ENCODE peak calls at places on chromosomes 11 and 22, in four cellular contexts. T is K562, A is HCT116, D is HepG2. H is an unnamed sample. For H3K4me1, the result is how much of the 10 kb centered on the place peaks cover.

GRCh38 chr11:100562102-100562501 is 125.0 kb upstream of the ARHGAP42 start:
- DNase-seq in T (no peak), A (no peak), D (no peak), H (no peak)

GRCh38 chr11:1889941-1890855 is 1.5 kb downstream of the PRR33 start:
- DNase-seq in T (no peak), A (no peak), D (no peak), H (no peak)

GRCh38 chr22:25094579-25094978 is 105.1 kb upstream of the CRYBB3 start:
- DNase-seq in T (no peak), A (no peak), D (no peak), H (no peak)

GRCh38 chr11:72569966-72570892 is 104.0 kb downstream of the PDE2A start:
- DNase-seq in T (no peak), A (no peak), D (no peak), H (no peak)

GRCh38 chr11:57410287-57410686 is 16.6 kb downstream of the SLC43A3 start:
- DNase-seq in T (no peak), A (no peak), D (no peak), H (no peak)

GRCh38 chr11:102751673-102752072 is 26.9 kb upstream of the MMP8 start:
- DNase-seq in T (no peak), A (no peak), D (no peak), H (no peak)

GRCh38 chr11:68854273-68854958 is 12.7 kb upstream of the CPT1A start:
- DNase-seq in T (no peak), A (no peak), D (no peak), H (no peak)

GRCh38 chr22:19614546-19614884 is 90.3 kb upstream of the CLDN5 start:
- DNase-seq in T (no peak), A (no peak), D (no peak), H (no peak)

GRCh38 chr11:118938491-118939411 is 13.0 kb upstream of the BCL9L start:
- DNase-seq in T (no peak), A (peak), D (peak), H (no peak)

GRCh38 chr22:18031670-18032454 is 7.5 kb upstream of the MICAL3 start:
- DNase-seq in T (no peak), A (peak), D (no peak), H (peak)

GRCh38 chr11:88402192-88402715 is 64.7 kb upstream of the CTSC start:
- DNase-seq in T (no peak), A (no peak), D (no peak), H (no peak)

GRCh38 chr22:23838686-23839468 is at the start of gene DERL3:
- DNase-seq in T (peak), A (no peak), D (no peak), H (peak)

GRCh38 chr22:46801826-46802607 is 39.6 kb downstream of the TBC1D22A start:
- DNase-seq in T (no peak), A (no peak), D (no peak), H (no peak)

GRCh38 chr11:128776434-128777284 is 82.8 kb downstream of the FLI1 start:
- DNase-seq in T (peak), A (peak), D (no peak), H (no peak)

GRCh38 chr11:70478194-70478890 is 80.0 kb downstream of the CTTN start:
- DNase-seq in T (no peak), A (no peak), D (no peak), H (no peak)

GRCh38 chr11:3994030-3994640 is 100.5 kb upstream of the RRM1 start:
- DNase-seq in T (peak), A (no peak), D (peak), H (no peak)

GRCh38 chr22:46047841-46048595 is 71.1 kb upstream of the WNT7B start:
- DNase-seq in T (no peak), A (no peak), D (no peak), H (no peak)

GRCh38 chr11:111601636-111601978 is 642 bp upstream of the SIK2 start:
- DNase-seq in T (no peak), A (no peak), D (no peak), H (no peak)

GRCh38 chr11:64098318-64098831 is 62.6 kb downstream of the FLRT1 start:
- DNase-seq in T (no peak), A (no peak), D (peak), H (no peak)

GRCh38 chr22:20117656-20118571 is 888 bp upstream of the TRMT2A start:
- DNase-seq in T (peak), A (no peak), D (no peak), H (no peak)

GRCh38 chr22:22032906-22033802 is 50.6 kb upstream of the TOP3B start:
- DNase-seq in T (peak), A (no peak), D (no peak), H (no peak)

GRCh38 chr11:130634981-130635473 is 186.6 kb downstream of the ADAMTS15 start:
- DNase-seq in T (no peak), A (no peak), D (peak), H (peak)

GRCh38 chr22:26471522-26471921 is 12.1 kb downstream of the HPS4 start:
- DNase-seq in T (no peak), A (peak), D (peak), H (peak)

GRCh38 chr11:120547871-120548681 is 36.5 kb downstream of the GRIK4 start:
- DNase-seq in T (no peak), A (peak), D (peak), H (no peak)

DNA sequence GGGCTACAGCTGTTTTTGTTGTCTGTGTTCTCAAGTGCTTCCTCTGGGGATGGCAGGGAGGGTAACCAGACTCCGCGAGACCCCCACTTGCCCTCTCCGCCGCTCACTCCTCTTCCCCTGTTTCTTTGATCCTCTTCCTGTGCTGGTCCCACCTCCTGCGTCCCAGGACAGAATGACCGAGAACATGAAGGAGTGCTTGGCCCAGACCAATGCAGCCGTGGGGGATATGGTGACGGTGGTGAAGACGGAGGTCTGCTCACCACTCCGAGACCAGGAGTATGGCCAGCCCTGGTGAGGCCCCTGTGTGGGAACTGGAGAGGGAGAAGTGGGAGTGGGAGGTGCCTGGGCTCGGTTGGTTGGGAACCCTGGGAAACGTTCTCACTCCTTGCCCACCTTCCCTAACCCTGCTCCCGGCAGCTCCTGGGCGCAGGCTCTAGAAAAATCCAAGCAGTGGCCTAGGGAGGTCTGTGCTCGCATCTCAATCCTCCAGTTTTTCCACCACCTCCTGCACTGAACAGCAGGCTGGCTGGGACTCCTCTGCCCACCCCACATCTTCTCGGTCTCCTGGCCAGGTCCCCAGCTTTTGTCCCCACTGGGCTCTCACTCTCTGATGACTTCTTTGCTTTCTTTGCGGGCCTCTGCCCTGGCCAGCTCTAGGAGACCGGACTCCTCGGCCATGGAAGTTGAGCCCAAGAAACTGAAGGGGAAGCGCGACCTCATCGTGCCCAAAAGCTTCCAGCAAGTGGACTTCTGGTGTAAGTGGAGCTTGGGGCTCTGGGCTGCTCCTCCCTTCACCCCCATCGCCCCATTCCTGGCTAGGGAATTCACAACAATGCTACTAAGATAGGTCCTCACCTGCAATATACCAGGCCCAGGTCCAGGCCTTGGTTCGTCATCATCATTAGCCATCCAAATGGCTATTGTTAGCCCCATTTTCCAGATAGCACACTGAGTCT is 35.4 kb downstream of the PRDM11 start:
- DNase-seq in T (no peak), A (no peak), D (no peak), H (no peak)
- H3K4me1 ChIP-seq in T (under half), A (under half), D (under half), H (under half)

GRCh38 chr11:19595840-19596751 is 116.5 kb upstream of the NAV2 start:
- DNase-seq in T (no peak), A (no peak), D (no peak), H (peak)
- TF ChIP-seq TCF7L2 in T (no peak), A (no peak), D (no peak), H (no peak)

GRCh38 chr11:83649468-83649915 is 363.3 kb upstream of the CCDC90B start:
- DNase-seq in T (no peak), A (no peak), D (no peak), H (no peak)
- H3K4me1 ChIP-seq in T (under half), A (under half), D (under half), H (under half)

GRCh38 chr11:8731647-8732188 is 49.1 kb downstream of the RPL27A start:
- DNase-seq in T (no peak), A (no peak), D (no peak), H (no peak)

GRCh38 chr11:8733847-8734246 is 51.3 kb downstream of the RPL27A start:
- DNase-seq in T (peak), A (no peak), D (peak), H (no peak)

GRCh38 chr11:8732276-8732675 is 49.7 kb downstream of the RPL27A start:
- DNase-seq in T (no peak), A (no peak), D (no peak), H (no peak)

GRCh38 chr11:8730697-8731020 is 48.1 kb downstream of the RPL27A start:
- DNase-seq in T (no peak), A (no peak), D (no peak), H (no peak)

GRCh38 chr11:8732748-8733241 is 50.2 kb downstream of the RPL27A start:
- DNase-seq in T (no peak), A (no peak), D (no peak), H (no peak)
- TF ChIP-seq TCF7L2 in T (no peak), A (no peak), D (no peak), H (no peak)

DNA sequence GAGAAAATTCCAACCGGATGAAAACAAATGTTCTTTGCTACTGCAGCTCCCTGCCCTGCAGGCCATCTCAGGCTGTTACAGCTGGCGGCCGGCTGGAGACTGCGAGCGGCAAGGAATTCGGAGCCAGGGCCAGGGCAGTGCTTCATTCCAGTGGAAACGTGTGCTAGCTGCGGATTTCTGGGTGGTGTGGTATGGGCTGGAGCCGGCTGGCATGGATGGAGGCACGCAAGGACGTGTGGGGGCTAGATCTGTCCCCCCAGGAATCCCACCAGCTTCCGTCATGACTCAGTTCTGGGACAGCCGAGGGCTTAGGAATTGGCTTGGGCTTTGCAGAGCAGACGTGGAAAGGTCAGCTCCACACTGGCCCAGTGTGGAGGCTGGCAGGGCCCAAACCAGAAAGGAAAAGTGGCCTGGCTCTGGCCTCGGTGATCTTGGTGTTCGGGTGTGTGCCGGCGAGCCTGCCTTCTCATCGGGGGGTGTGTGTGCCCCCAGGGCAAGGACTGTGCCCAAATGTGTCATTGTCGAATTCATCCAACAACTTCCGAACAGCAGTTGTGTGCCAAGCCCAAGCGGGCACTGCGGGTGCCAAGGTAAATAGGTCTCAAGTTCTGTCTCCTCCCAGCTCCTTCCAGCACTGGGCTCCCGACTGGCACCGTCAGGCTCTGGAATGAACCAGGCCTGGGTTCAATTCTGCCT is 48.1 kb upstream of the SHISAL1 start:
- DNase-seq in T (no peak), A (no peak), D (no peak), H (no peak)
- H3K4me1 ChIP-seq in T (under half), A (under half), D (under half), H (under half)

GRCh38 chr22:38097557-38098409 is 12.7 kb downstream of the BAIAP2L2 start:
- DNase-seq in T (peak), A (peak), D (no peak), H (no peak)

GRCh38 chr22:38103641-38104040 is 6.8 kb downstream of the BAIAP2L2 start:
- DNase-seq in T (no peak), A (no peak), D (no peak), H (no peak)

GRCh38 chr22:38097058-38097457 is 13.1 kb upstream of the SLC16A8 start:
- DNase-seq in T (no peak), A (no peak), D (no peak), H (no peak)

GRCh38 chr22:38104084-38104483 is 6.4 kb downstream of the BAIAP2L2 start:
- DNase-seq in T (peak), A (peak), D (no peak), H (no peak)

DNA sequence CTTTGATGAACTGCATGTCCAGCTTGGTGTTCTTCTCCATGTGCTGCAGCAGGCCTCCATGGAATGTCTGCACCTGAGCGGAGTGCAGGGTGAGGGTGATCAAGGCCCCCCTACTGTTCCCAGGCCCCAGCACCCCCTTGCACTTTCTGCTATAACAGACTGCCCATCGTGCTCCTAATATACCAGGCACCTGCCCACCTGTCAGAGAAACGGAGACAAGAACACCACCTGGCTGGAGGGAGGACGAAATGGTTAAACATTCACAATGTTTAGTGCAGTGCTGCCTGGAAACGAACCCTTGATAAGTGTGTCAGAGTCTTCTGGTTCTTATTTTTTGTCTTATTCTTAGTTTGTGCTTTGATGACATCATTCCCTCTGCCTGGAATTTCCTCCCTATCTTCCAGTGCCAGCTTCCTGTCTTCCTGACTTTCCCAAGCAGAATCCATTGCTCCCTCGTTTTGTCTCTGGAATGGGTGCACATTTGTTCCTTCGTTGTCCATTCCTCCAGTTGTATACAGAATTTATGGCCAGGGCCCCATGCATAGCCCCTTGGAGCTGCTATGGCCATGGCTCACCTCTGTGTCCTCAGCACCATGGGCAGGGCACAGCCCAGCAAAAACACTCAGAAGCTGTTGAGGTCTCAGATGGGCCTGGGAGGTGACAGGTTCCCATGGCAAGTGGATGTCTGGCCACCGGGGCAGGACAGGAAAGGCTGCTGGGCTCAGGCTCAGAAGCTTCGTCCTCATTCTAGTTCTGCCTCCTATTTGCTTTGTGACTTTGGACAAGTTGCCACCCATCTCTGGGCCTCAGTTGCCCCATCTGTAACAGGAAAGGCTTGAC is 11.9 kb downstream of the BAIAP2L2 start:
- DNase-seq in T (no peak), A (no peak), D (no peak), H (no peak)
- TF ChIP-seq TCF7L2 in T (no peak), A (no peak), D (no peak), H (no peak)

DNA sequence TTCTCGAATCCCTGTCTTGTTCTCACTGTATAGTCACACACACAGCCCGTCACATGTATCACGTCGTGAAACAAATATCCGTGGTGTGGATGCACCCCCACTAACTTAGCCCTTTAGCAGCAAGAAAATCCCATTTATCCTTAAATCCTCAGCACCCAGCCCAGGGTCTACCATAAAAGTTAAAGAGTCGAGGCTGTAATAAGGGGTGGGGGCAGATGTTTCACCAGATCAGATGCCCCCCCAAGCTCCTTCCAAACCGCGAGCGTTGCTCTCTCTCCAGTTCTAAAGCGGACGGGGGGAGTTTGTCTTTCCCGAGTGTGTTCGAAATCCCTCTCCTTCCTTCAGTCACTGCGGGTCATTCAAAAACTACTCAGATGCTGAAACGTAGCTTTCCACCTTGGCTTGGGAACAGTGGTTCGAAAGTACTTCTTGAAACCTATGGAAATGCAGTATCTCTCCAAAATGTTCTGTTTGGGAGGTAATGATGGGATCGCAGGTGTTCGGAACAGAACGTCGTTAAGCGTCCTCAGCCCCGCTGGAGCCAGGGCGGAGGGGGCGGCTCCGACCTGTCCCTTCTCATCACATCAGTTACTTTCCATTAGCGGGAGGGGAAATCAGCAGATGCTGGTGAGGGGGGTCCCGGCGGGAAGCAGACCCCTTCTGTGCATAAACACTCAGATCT is 156.2 kb downstream of the BRD1 start:
- DNase-seq in T (no peak), A (no peak), D (no peak), H (no peak)
- H3K4me1 ChIP-seq in T (under half), A (under half), D (under half), H (under half)

H was measured in Panc1.